ENCODE peak calls at places on chromosomes 6 and 20, in ten cellular contexts. I is endothelial cell; S is fibroblast of mammary gland; R is iPS-NIHi11; P is D341Med; V is colonic mucosa; C is fibroblast of lung; W is naive thymus-derived CD4-positive, alpha-beta T cell; T is bronchial epithelial cell; D is HFFc6. H is an unnamed sample.

GRCh38 chr6:1792989-1793388 is 183.3 kb downstream of the FOXC1 start:
- DNase-seq in P (peak), T (peak), S (peak), D (peak), C (peak), I (no peak), V (peak), R (peak), W (no peak), H (no peak)

GRCh38 chr6:152572395-152573061 is 64.6 kb downstream of the SYNE1 start:
- DNase-seq in S (no peak), R (no peak), P (no peak), C (peak), D (no peak), V (no peak), W (no peak), I (no peak), T (peak), H (no peak)

GRCh38 chr6:54681987-54682386 is 164.6 kb upstream of the FAM83B start:
- DNase-seq in T (peak), C (peak), D (peak), W (no peak), V (no peak), I (no peak), P (no peak), R (no peak), S (peak), H (peak)

GRCh38 chr6:37987008-37987407 is 167.5 kb downstream of the ZFAND3 start:
- DNase-seq in D (peak), P (no peak), I (no peak), S (peak), C (peak), T (peak), R (no peak), W (no peak), V (no peak), H (peak)

GRCh38 chr20:14264869-14265268 is 72.5 kb downstream of the FLRT3 start:
- DNase-seq in D (peak), S (peak), I (no peak), W (no peak), P (peak), V (no peak), C (peak), T (peak), R (peak), H (no peak)

GRCh38 chr20:43189614-43190331 is at the start of gene PTPRT:
- DNase-seq in I (no peak), R (peak), T (no peak), V (no peak), W (no peak), C (no peak), P (peak), S (no peak), D (no peak), H (no peak)

GRCh38 chr6:39808934-39809333 is 16.8 kb downstream of the DAAM2 start:
- DNase-seq in T (no peak), P (no peak), S (no peak), I (no peak), R (no peak), V (no peak), C (no peak), W (no peak), D (no peak), H (no peak)

GRCh38 chr6:23213651-23214050 is 644.3 kb downstream of the HDGFL1 start:
- DNase-seq in W (no peak), V (no peak), C (no peak), I (no peak), D (no peak), P (no peak), R (no peak), S (peak), T (peak), H (no peak)

GRCh38 chr20:8161262-8162071 is 29.4 kb downstream of the PLCB1 start:
- DNase-seq in S (peak), T (no peak), W (no peak), P (no peak), I (no peak), D (peak), R (no peak), C (no peak), V (no peak), H (no peak)

GRCh38 chr6:43076093-43076927 is at the start of gene PTK7:
- DNase-seq in S (peak), W (no peak), V (peak), I (peak), D (no peak), P (peak), T (no peak), R (peak), C (peak), H (no peak)

GRCh38 chr6:7006536-7007191 is 101.1 kb upstream of the RREB1 start:
- DNase-seq in S (no peak), W (no peak), T (no peak), I (no peak), R (no peak), V (no peak), P (no peak), C (no peak), D (no peak), H (no peak)

GRCh38 chr6:127051571-127052260 is 66.8 kb upstream of the RSPO3 start:
- DNase-seq in I (no peak), T (no peak), S (peak), P (no peak), D (peak), V (no peak), R (no peak), W (no peak), C (no peak), H (no peak)

GRCh38 chr20:63495167-63495720 is 3.6 kb downstream of the EEF1A2 start:
- DNase-seq in V (no peak), D (no peak), T (no peak), P (no peak), I (no peak), C (no peak), W (no peak), S (no peak), R (no peak), H (no peak)

GRCh38 chr6:106051241-106051640 is 34.9 kb upstream of the PRDM1 start:
- DNase-seq in P (no peak), W (no peak), I (no peak), R (peak), S (no peak), C (no peak), V (no peak), D (no peak), T (no peak), H (no peak)

GRCh38 chr20:45066372-45066771 is 34.6 kb downstream of the KCNS1 start:
- DNase-seq in W (no peak), V (no peak), C (peak), R (no peak), P (no peak), D (no peak), S (peak), T (no peak), I (no peak), H (no peak)

GRCh38 chr20:23340524-23340923 is 10.1 kb upstream of the NXT1 start:
- DNase-seq in V (no peak), W (no peak), C (peak), S (peak), P (peak), D (peak), R (peak), I (peak), T (peak), H (peak)

GRCh38 chr6:151091571-151091970 is 148.2 kb upstream of the AKAP12 start:
- DNase-seq in R (no peak), D (no peak), P (no peak), W (no peak), V (no peak), S (no peak), I (no peak), T (peak), C (no peak), H (no peak)

H was measured in adrenal gland.